ENCODE peak calls at places on chromosomes 4 and X, in six cellular contexts. U is spleen, R is uterus, K is IMR-90, S is right lobe of liver, V is HepG2. Q is an unnamed sample. For H3K36me3 and H3K4me1, the result is how much of the 10 kb centered on the place peaks cover.

GRCh38 chr4:25703731-25704388 is 48.2 kb downstream of the SLC34A2 start:
- DNase-seq in V (no peak), R (no peak), U (no peak), S (no peak), K (peak), Q (no peak)

GRCh38 chrX:71599965-71600364 is 18.3 kb downstream of the CXCR3 start:
- DNase-seq in K (no peak), R (no peak), S (no peak), U (no peak), V (no peak), Q (no peak)

GRCh38 chr4:81607947-81608346 is 136.2 kb upstream of the RASGEF1B start:
- DNase-seq in V (no peak), K (no peak), R (no peak), S (no peak), U (no peak), Q (no peak)

GRCh38 chrX:19361701-19362100 is 18.0 kb downstream of the PDHA1 start:
- DNase-seq in R (no peak), S (no peak), V (no peak), U (no peak), K (no peak), Q (no peak)

GRCh38 chrX:41481264-41482109 is 34.3 kb downstream of the NYX start:
- DNase-seq in R (no peak), S (no peak), U (no peak), K (no peak), V (peak), Q (no peak)

GRCh38 chr4:85815796-85816459 is 341.0 kb downstream of the ARHGAP24 start:
- DNase-seq in R (no peak), S (no peak), K (no peak), V (no peak), U (no peak), Q (no peak)

GRCh38 chr4:165324918-165325304 is 2.6 kb upstream of the MSMO1 start:
- DNase-seq in U (no peak), V (no peak), R (no peak), S (no peak), K (no peak), Q (no peak)

GRCh38 chrX:14064632-14065432 is 35.1 kb upstream of the GEMIN8 start:
- DNase-seq in S (no peak), R (no peak), V (no peak), U (no peak), K (peak), Q (no peak)

GRCh38 chrX:153546386-153546785 is 28.9 kb downstream of the ATP2B3 start:
- DNase-seq in U (no peak), V (no peak), R (no peak), K (no peak), S (no peak), Q (no peak)

GRCh38 chr4:148344382-148344781 is 97.8 kb downstream of the NR3C2 start:
- DNase-seq in R (no peak), U (no peak), S (peak), V (no peak), K (no peak), Q (no peak)

GRCh38 chrX:49915352-49916222 is 6.8 kb upstream of the CLCN5 start:
- DNase-seq in V (peak), S (no peak), K (peak), U (no peak), R (peak), Q (no peak)

GRCh38 chr4:103400405-103400804 is 202.3 kb upstream of the CENPE start:
- DNase-seq in K (no peak), R (no peak), S (no peak), U (no peak), V (peak), Q (no peak)

GRCh38 chrX:119516157-119516702 is 48.0 kb downstream of the SLC25A5 start:
- DNase-seq in U (no peak), V (peak), R (peak), K (peak), S (no peak), Q (peak)

GRCh38 chr4:86223472-86223871 is 136.4 kb downstream of the MAPK10 start:
- DNase-seq in U (no peak), V (peak), R (no peak), K (peak), S (no peak), Q (no peak)

GRCh38 chrX:77510007-77510406 is 62.8 kb downstream of the FGF16 start:
- DNase-seq in K (peak), R (no peak), V (no peak), U (peak), S (no peak), Q (no peak)

GRCh38 chr4:26993967-26994366 is 133.3 kb downstream of the STIM2 start:
- DNase-seq in U (no peak), S (no peak), V (no peak), K (no peak), R (no peak), Q (no peak)

GRCh38 chrX:43885617-43886016 is 3.4 kb upstream of the MAOB start:
- DNase-seq in V (no peak), U (no peak), S (no peak), R (no peak), K (no peak), Q (no peak)

GRCh38 chr4:80266902-80267380 is 477 bp downstream of the FGF5 start:
- DNase-seq in K (peak), U (peak), S (no peak), R (peak), V (no peak), Q (no peak)

GRCh38 chrX:41559662-41560061 is 112.5 kb downstream of the NYX start:
- DNase-seq in R (peak), U (no peak), K (peak), S (no peak), V (no peak), Q (no peak)

GRCh38 chr4:113026556-113026955 is 22.9 kb upstream of the ANK2 start:
- DNase-seq in V (no peak), U (no peak), S (no peak), K (no peak), R (no peak), Q (no peak)

GRCh38 chr4:106186201-106186600 is 129.8 kb downstream of the TBCK start:
- DNase-seq in R (no peak), V (no peak), S (no peak), K (no peak), U (no peak), Q (no peak)

GRCh38 chr4:183408791-183409190 is 35.6 kb upstream of the CDKN2AIP start:
- DNase-seq in K (no peak), U (no peak), S (no peak), V (no peak), R (no peak), Q (no peak)

GRCh38 chr4:151340751-151341385 is 15.5 kb upstream of the SH3D19 start:
- DNase-seq in K (peak), V (no peak), R (no peak), S (no peak), U (no peak), Q (no peak)

GRCh38 chrX:149511081-149511480 is 6.0 kb upstream of the IDS start:
- DNase-seq in V (no peak), K (peak), R (no peak), S (no peak), U (no peak), Q (no peak)

GRCh38 chrX:153494541-153495361 is at the start of gene BGN:
- DNase-seq in U (no peak), R (peak), S (no peak), V (peak), K (peak), Q (no peak)

GRCh38 chr4:87498446-87498900 is 30.7 kb downstream of the SPARCL1 start:
- DNase-seq in U (no peak), V (no peak), R (no peak), S (no peak), K (peak), Q (no peak)

GRCh38 chr4:149630079-149630478 is 185.6 kb downstream of the IQCM start:
- DNase-seq in V (no peak), R (no peak), U (no peak), K (no peak), S (no peak), Q (no peak)

GRCh38 chr4:75494563-75494962 is 19.6 kb downstream of the RCHY1 start:
- DNase-seq in U (no peak), K (peak), V (no peak), R (no peak), S (no peak), Q (no peak)

GRCh38 chrX:74535633-74536141 is 78.7 kb downstream of the RLIM start:
- DNase-seq in R (peak), S (peak), K (peak), V (peak), U (peak), Q (peak)

GRCh38 chrX:42276982-42277690 is 353.8 kb upstream of the CASK start:
- DNase-seq in S (no peak), V (peak), K (no peak), U (no peak), R (no peak), Q (no peak)

GRCh38 chrX:96564595-96564994 is 120.0 kb upstream of the DIAPH2 start:
- DNase-seq in S (no peak), R (no peak), V (no peak), U (no peak), K (no peak), Q (no peak)

GRCh38 chr4:67366341-67366861 is 178.9 kb downstream of the CENPC start:
- DNase-seq in R (no peak), S (no peak), K (no peak), V (no peak), U (no peak), Q (no peak)

DNA sequence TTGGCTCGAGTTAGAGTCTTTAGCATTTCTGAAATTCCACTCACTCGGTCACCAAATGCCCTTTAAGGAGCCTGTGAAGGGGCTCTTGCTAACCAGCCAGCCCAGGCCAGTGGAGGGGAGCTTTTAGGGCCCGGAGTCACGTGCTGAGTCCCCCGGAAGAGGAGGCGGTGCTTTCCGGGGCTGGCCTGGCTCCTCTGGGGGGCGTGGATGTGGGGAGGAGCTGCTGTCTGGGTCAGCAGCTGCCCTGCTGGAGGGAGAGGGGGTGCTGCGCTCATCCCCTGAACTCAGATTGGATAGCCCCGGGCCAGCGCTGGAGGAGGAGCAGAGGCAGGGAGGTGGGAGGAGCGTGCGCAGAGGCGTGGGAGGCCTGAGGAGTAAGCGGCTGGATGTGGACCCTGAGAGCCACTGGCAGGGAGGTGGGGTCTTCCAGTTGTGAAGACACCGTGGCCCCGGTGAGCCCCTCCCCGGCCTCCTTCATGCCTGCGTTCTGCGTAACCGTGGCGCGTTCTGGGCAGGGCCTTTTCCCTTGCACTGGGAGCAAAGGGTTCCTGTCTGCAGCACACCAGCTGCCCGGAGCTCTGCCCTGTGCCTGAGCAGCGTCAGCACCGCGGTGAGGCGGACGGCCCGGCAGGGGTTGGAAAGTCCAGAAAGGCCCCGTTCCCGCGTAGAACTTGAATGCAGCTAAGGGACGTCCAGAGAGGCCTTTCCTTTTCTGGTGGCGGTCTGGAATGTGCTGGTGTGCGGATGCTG is 19.7 kb downstream of the MAEA start:
- DNase-seq in U (peak), R (peak), K (peak), V (peak), S (peak), Q (peak)
- TF ChIP-seq POLR2A in U (no peak), R (peak), K (no peak), V (peak), S (no peak), Q (no peak)

GRCh38 chr4:141724646-141725045 is 88.3 kb downstream of the IL15 start:
- DNase-seq in V (no peak), R (no peak), K (peak), S (no peak), U (no peak), Q (no peak)
- H3K36me3 ChIP-seq in V (under half), R (under half), K (under half), S (under half), U (under half), Q (under half)

DNA sequence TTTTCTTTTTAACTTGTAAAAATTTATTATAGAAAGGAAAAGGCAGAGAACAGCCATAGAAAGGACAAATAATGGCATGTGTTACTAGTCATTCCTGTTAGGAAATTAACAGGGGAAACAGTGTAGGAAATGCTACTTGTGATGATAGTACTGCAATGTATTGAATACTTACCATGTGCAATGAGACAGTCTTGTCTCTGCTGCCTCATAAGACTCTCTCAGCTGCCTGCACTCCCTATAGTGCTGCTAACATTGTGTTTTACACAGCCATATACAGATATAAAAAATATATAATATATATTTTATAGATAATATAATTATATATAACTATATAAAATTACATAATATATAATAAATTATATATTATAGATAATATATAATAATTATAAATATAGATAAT is 62.2 kb upstream of the SHOX start:
- DNase-seq in U (no peak), V (no peak), K (no peak), S (no peak), R (no peak), Q (no peak)
- H3K4me1 ChIP-seq in U (under half), V (under half), K (under half), S (under half), R (under half), Q (under half)

DNA sequence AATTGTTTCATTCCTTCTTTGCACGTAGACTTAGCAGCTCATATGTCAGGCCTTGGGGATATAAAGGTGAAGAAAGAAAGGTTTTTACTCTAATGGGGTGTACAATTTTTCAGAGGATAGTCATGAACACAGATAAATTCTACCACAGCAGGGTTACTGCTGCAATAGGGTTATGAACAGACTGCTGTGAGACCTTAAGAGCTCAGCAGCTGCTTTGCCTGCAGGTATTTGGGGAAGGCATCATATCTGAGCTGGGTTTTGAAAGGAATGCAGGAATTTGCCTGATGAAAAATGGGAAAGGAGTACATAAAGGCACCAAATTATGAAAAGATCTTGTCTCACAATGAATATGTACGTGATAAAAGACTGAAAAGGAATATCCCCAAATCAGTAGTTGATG is 128.9 kb downstream of the CEP135 start:
- DNase-seq in V (no peak), K (no peak), U (no peak), R (no peak), S (no peak), Q (no peak)
- TF ChIP-seq POLR2A in V (no peak), K (no peak), U (no peak), R (no peak), S (no peak), Q (no peak)

DNA sequence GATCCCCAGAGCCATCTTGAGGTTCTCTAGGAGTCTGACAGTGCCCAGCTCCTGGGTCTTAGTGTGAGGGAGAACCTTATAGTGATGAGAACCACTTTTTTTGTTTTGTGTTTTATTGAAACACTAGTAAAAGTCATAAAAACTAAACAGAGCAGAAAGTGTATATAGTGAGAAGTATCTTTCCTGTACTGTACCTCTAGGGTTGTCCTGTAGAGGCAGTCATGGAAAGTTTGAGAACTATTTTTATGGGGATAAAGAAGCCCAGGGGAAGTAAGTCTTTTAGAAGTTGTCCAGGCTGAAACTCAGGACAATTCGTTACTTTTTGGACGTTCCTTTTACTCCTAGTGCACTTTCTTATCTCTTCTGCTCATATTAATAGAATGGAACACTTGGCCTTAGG is 40.9 kb downstream of the ADH5 start:
- DNase-seq in V (no peak), S (no peak), K (no peak), R (no peak), U (no peak), Q (no peak)
- H3K36me3 ChIP-seq in V (half or more), S (under half), K (under half), R (under half), U (under half), Q (under half)

GRCh38 chr4:186684220-186684619 is 39.4 kb downstream of the FAT1 start:
- DNase-seq in R (no peak), V (no peak), K (no peak), U (no peak), S (no peak), Q (no peak)
- H3K4me1 ChIP-seq in R (under half), V (half or more), K (under half), U (under half), S (under half), Q (under half)

DNA sequence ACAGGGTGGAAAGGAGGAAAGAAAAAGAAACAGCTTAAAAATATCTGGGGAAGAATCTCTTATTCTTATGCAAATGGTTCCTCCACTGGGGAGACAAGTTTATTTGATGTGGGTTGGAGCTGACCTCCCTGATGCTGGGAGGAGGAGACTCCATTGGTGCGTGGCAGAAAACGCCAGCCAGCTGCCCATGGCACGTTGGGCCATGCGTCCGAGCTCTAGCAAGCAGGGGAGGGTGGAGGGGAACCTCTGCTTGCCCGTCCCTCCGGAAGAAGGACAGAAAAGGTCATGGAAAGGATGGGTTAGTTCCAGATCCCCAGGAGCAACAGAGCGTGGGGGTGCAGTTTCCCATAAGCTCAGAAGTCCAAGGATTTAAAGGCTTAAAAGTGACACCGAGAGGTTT is 210.4 kb downstream of the KLHL4 start:
- DNase-seq in S (no peak), K (no peak), U (no peak), V (no peak), R (no peak), Q (no peak)
- TF ChIP-seq POLR2A in S (no peak), K (no peak), U (no peak), V (no peak), R (no peak), Q (no peak)

DNA sequence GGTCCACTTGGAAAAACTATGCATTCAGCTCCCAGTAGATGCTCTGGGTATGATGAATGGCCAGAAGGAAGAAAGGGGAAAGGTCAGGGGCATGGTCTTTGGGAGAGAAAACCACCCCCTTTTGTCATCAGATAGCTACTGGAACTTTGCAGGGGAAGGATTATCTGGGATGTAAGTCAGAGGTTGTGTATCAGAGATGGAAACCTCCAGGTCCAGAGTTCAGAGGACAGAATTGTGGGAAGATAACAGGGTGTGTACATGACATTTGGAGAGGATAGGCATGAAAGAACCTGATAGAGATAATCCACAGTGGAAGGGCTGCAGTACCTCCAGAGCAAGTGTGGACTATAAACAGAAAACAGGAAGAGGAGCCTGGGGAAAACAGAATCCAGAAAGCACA is 262.7 kb downstream of the SPRY1 start:
- DNase-seq in V (peak), K (no peak), R (no peak), U (no peak), S (no peak), Q (no peak)
- H3K36me3 ChIP-seq in V (under half), K (under half), R (under half), U (under half), S (under half), Q (under half)

DNA sequence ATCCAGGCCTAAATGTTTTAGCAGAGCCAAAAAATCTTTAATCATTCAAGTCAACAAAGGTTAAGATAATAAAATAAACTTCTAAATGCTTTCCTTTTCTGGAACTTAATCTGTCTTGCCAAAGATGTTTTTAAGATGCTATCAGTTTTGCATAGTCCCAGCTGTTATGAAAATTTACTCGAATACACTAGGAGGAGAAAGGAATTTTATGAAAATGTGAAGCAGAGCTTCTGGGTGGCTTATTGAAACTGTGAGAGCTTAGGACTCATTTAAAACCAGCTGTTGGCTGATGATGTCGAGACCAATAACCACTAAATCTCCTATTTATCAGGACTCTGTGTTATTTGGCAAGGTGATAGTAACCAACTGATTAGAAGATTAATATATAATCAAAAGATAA is 202.2 kb upstream of the ETNPPL start:
- DNase-seq in U (no peak), S (no peak), R (no peak), K (no peak), V (no peak), Q (no peak)
- H3K4me1 ChIP-seq in U (under half), S (under half), R (under half), K (under half), V (under half), Q (under half)

GRCh38 chr4:128501239-128501638 is 213.6 kb upstream of the PGRMC2 start:
- DNase-seq in K (no peak), R (no peak), V (no peak), U (no peak), S (no peak), Q (no peak)

GRCh38 chr4:128502818-128503527 is 215.4 kb upstream of the PGRMC2 start:
- DNase-seq in V (no peak), S (no peak), U (no peak), K (no peak), R (no peak), Q (no peak)
- TF ChIP-seq POLR2A in V (no peak), S (no peak), U (no peak), K (no peak), R (no peak), Q (no peak)